ENCODE peak calls at places on chromosomes 4 and X, in ten cellular contexts. F, J, O, X, W, M, E, U, T and V are unnamed samples.

GRCh38 chr4:30938956-30939528 is 218.9 kb downstream of the PCDH7 start:
- DNase-seq in F (no peak), U (no peak), J (no peak), T (no peak), E (no peak), X (no peak), W (no peak), M (no peak), O (no peak), V (peak; percentile 81)

GRCh38 chrX:129651756-129652564 is 2.8 kb downstream of the APLN start:
- DNase-seq in U (no peak), O (no peak), F (no peak), X (no peak), T (no peak), J (no peak), M (no peak), E (no peak), W (no peak), V (no peak)

GRCh38 chr4:152850377-152850776 is 70.6 kb downstream of the ARFIP1 start:
- DNase-seq in X (peak; percentile 49), O (peak; percentile 81), T (peak; percentile 66), E (peak; percentile 19), U (no peak), F (no peak), J (peak; percentile 82), W (peak; percentile 48), M (no peak), V (peak; percentile 56)

GRCh38 chrX:68480969-68481368 is 17.9 kb upstream of the YIPF6 start:
- DNase-seq in W (no peak), F (no peak), T (no peak), U (no peak), X (no peak), O (no peak), J (no peak), E (no peak), M (no peak), V (no peak)

GRCh38 chrX:53290441-53291041 is 9.2 kb upstream of the IQSEC2 start:
- DNase-seq in J (no peak), X (no peak), M (no peak), U (no peak), O (no peak), E (no peak), T (no peak), W (no peak), F (no peak), V (no peak)

GRCh38 chrX:147962476-147962875 is 18.7 kb upstream of the FMR1NB start:
- DNase-seq in M (no peak), X (peak; percentile 5), U (no peak), W (peak; percentile 49), E (no peak), J (no peak), O (peak; percentile 13), T (no peak), F (no peak), V (no peak)

GRCh38 chr4:74932832-74933561 is at the start of gene PARM1:
- DNase-seq in U (peak; percentile 95), F (peak; percentile 76), W (peak; percentile 41), X (peak; percentile 75), O (peak; percentile 34), M (peak; percentile 97), J (peak; percentile 80), E (peak; percentile 78), T (peak; percentile 92), V (no peak)

GRCh38 chrX:1507511-1508463 is 29.2 kb downstream of the P2RY8 start:
- DNase-seq in X (no peak), U (no peak), W (no peak), O (peak; percentile 72), T (peak; percentile 60), M (peak; percentile 37), E (no peak), F (no peak), J (no peak), V (no peak)

GRCh38 chr4:184934961-184935360 is 83.3 kb upstream of the HELT start:
- DNase-seq in T (no peak), O (no peak), M (no peak), J (no peak), X (no peak), F (no peak), E (peak; percentile 72), W (no peak), U (no peak), V (no peak)

GRCh38 chr4:125727931-125728330 is 413.2 kb downstream of the FAT4 start:
- DNase-seq in O (no peak), F (peak; percentile 16), E (no peak), M (no peak), W (no peak), T (no peak), X (no peak), U (no peak), J (peak; percentile 3), V (no peak)

GRCh38 chrX:111823068-111823467 is 52.9 kb upstream of the TRPC5OS start:
- DNase-seq in T (no peak), X (no peak), U (no peak), E (peak; percentile 1), M (no peak), W (peak; percentile 7), O (peak; percentile 25), F (no peak), J (peak; percentile 1), V (no peak)

GRCh38 chrX:129585691-129586090 is 45.6 kb downstream of the OCRL start:
- DNase-seq in X (no peak), J (no peak), U (no peak), W (no peak), T (no peak), M (no peak), E (no peak), F (no peak), O (peak; percentile 52), V (no peak)

DNA sequence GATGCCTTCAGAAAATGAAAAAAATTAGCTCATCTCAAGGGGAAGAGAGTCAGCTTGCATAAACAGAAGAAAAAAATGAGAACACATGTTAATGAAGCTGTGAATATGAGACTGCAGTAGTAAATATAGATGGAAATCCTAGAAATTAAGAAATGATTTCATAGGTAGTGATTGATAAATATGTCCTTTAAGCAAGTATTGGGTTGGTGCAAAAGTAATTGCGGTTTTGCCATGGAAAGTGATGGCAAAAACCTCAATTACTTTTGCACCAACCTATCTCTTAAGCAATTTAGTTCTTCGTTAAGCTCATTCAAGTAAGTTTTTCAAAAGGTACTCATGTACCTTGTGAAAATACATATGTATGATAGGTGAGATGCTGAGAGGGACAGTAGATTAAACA is 400.9 kb downstream of the SH2D1A start:
- DNase-seq in X (no peak), F (no peak), W (no peak), E (no peak), M (no peak), O (no peak), U (no peak), J (no peak), T (no peak), V (no peak)
- TF ChIP-seq CTCF in X (no peak), F (no peak), W (no peak), E (no peak), M (no peak), O (no peak), U (no peak), J (no peak), T (no peak), V (no peak)

DNA sequence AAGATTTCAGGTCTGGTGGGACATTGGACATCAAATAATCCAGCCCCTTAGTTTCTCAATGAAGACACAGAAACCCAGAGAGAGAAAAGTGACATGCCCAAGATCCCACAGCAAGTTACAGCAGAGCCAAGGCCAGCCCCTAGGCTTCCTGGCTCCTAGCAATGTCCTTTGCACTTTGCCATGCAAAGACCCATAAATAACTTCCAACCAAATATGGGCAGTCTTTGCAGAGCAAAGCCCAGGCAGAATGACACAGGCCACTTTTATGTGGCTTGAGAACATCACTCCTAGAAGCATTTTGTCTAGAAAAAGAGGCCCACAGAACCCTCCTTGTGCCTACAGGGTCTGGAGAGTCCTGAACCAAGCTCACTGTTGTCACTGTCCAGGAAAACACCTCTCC is 78.1 kb upstream of the ATP6AP2 start:
- DNase-seq in W (no peak), M (no peak), E (no peak), F (no peak), O (no peak), T (no peak), J (no peak), U (no peak), X (no peak), V (no peak)
- H3K4me3 ChIP-seq in W (no peak overlapping the region), M (no peak overlapping the region), E (no peak overlapping the region), F (no peak overlapping the region), O (no peak overlapping the region), T (no peak overlapping the region), J (no peak overlapping the region), U (no peak overlapping the region), X (no peak overlapping the region), V (no peak overlapping the region)

GRCh38 chr4:139557506-139558110 is 1.6 kb upstream of the SETD7 start:
- DNase-seq in M (no peak), T (peak; percentile 51), J (no peak), W (no peak), O (peak; percentile 12), U (no peak), X (no peak), F (no peak), E (no peak), V (no peak)
- TF ChIP-seq CTCF in M (no peak), T (no peak), J (no peak), W (no peak), O (no peak), U (no peak), X (no peak), F (no peak), E (no peak), V (no peak)

GRCh38 chrX:108439961-108440696 is 491 bp downstream of the COL4A5 start:
- DNase-seq in W (peak; percentile 1), J (peak; percentile 37), M (no peak), U (peak; percentile 54), O (peak; percentile 12), F (no peak), X (peak; percentile 23), E (no peak), T (peak; percentile 30), V (no peak)

GRCh38 chrX:108437789-108438623 is at the start of gene COL4A6:
- DNase-seq in O (peak; percentile 2), W (no peak), M (no peak), F (no peak), J (no peak), U (no peak), E (peak; percentile 46), T (peak; percentile 27), X (no peak), V (no peak)

GRCh38 chrX:108439434-108439883 is at the start of gene COL4A5:
- DNase-seq in W (peak; percentile 61), F (peak; percentile 90), E (peak; percentile 72), M (peak; percentile 16), X (peak; percentile 80), T (peak; percentile 43), J (peak; percentile 88), U (no peak), O (peak; percentile 53), V (peak; percentile 62)

GRCh38 chrX:108435261-108435660 is 3.0 kb downstream of the COL4A6 start:
- DNase-seq in F (no peak), X (no peak), M (no peak), O (no peak), U (no peak), J (no peak), W (no peak), E (no peak), T (no peak), V (no peak)

DNA sequence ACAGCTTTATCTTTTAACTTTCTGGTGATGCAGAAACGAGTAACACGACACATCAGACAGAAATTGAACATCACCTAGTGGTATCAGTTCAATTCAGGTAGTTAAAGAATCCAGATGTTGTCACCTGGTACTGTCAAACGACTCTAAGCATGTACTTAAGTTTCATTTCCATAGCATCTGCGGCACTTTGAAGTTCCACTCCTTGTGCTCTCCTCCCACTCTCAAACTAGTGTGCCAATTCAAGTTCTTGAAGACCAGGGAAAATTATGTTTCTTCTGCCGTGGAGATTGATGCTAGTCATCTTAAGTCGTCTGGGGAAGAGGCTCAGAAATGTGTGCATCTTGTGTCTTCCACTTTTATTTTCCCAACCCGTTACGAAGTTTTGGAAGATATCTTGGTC is 868 bp downstream of the COL4A6 start:
- DNase-seq in W (no peak), F (no peak), J (no peak), X (no peak), M (no peak), E (no peak), U (no peak), O (no peak), T (no peak), V (no peak)
- H3K4me3 ChIP-seq in W (no peak overlapping the region), F (peak overlapping the region; percentile 39), J (peak overlapping the region; percentile 49), X (no peak overlapping the region), M (no peak overlapping the region), E (no peak overlapping the region), U (peak overlapping the region; percentile 51), O (no peak overlapping the region), T (no peak overlapping the region), V (no peak overlapping the region)